ENCODE peak calls at places on chromosome 2, in six cellular contexts. O is stomach, V is transverse colon, H is A549, Q is HepG2, R is ovary. K is an unnamed sample.

GRCh38 chr2:33513480-33513879 is 37.0 kb downstream of the RASGRP3 start:
- DNase-seq in O (no peak), V (no peak), H (no peak), Q (no peak), R (no peak), K (no peak)

GRCh38 chr2:234676109-234676858 is 179.4 kb upstream of the ARL4C start:
- DNase-seq in O (no peak), V (no peak), H (no peak), Q (peak), R (no peak), K (peak)

GRCh38 chr2:60544059-60544458 is 9.4 kb downstream of the BCL11A start:
- DNase-seq in O (no peak), V (no peak), H (no peak), Q (no peak), R (no peak), K (no peak)

GRCh38 chr2:122338000-122338399 is 582.5 kb downstream of the TSN start:
- DNase-seq in O (no peak), V (no peak), H (no peak), Q (no peak), R (no peak), K (no peak)

GRCh38 chr2:158412206-158412605 is 44.3 kb downstream of the CCDC148 start:
- DNase-seq in O (no peak), V (no peak), H (no peak), Q (peak), R (no peak), K (no peak)

GRCh38 chr2:126885701-126886121 is 13.0 kb upstream of the TEX51 start:
- DNase-seq in O (no peak), V (no peak), H (no peak), Q (no peak), R (peak), K (peak)

GRCh38 chr2:74690571-74690970 is 36.5 kb downstream of the SEMA4F start:
- DNase-seq in O (no peak), V (no peak), H (peak), Q (peak), R (no peak), K (no peak)

GRCh38 chr2:242046184-242046826 is 176.8 kb downstream of the RTP5 start:
- DNase-seq in O (no peak), V (no peak), H (no peak), Q (no peak), R (no peak), K (peak)

GRCh38 chr2:159617651-159618050 is 1.3 kb upstream of the BAZ2B start:
- DNase-seq in O (no peak), V (no peak), H (peak), Q (no peak), R (no peak), K (no peak)

GRCh38 chr2:6909431-6910385 is 7.5 kb upstream of the RNF144A start:
- DNase-seq in O (no peak), V (no peak), H (no peak), Q (no peak), R (no peak), K (no peak)

GRCh38 chr2:68766378-68766845 is 31.8 kb downstream of the ARHGAP25 start:
- DNase-seq in O (peak), V (peak), H (no peak), Q (no peak), R (peak), K (no peak)

GRCh38 chr2:163682695-163683094 is 53.1 kb downstream of the FIGN start:
- DNase-seq in O (no peak), V (no peak), H (peak), Q (peak), R (no peak), K (no peak)

GRCh38 chr2:37181726-37182684 is 6.5 kb downstream of the SULT6B1 start:
- DNase-seq in O (no peak), V (no peak), H (no peak), Q (no peak), R (no peak), K (no peak)

GRCh38 chr2:40690525-40690924 is 238.6 kb upstream of the SLC8A1 start:
- DNase-seq in O (no peak), V (no peak), H (no peak), Q (no peak), R (no peak), K (no peak)

GRCh38 chr2:95392320-95392719 is 10.2 kb upstream of the FAHD2A start:
- DNase-seq in O (no peak), V (no peak), H (no peak), Q (no peak), R (no peak), K (no peak)

GRCh38 chr2:1708476-1709334 is 35.6 kb downstream of the PXDN start:
- DNase-seq in O (no peak), V (no peak), H (no peak), Q (no peak), R (no peak), K (no peak)

GRCh38 chr2:40448476-40449079 is 3.3 kb downstream of the SLC8A1 start:
- DNase-seq in O (no peak), V (no peak), H (peak), Q (peak), R (no peak), K (no peak)

GRCh38 chr2:118808429-118808809 is 39.0 kb downstream of the EN1 start:
- DNase-seq in O (no peak), V (no peak), H (no peak), Q (no peak), R (no peak), K (no peak)

GRCh38 chr2:2740238-2740775 is 409.2 kb upstream of the MYT1L start:
- DNase-seq in O (no peak), V (no peak), H (no peak), Q (no peak), R (no peak), K (no peak)

GRCh38 chr2:9282128-9282527 is 75.5 kb downstream of the ASAP2 start:
- DNase-seq in O (no peak), V (no peak), H (no peak), Q (no peak), R (no peak), K (no peak)

GRCh38 chr2:38164881-38165280 is 88.9 kb upstream of the CYP1B1 start:
- DNase-seq in O (no peak), V (no peak), H (no peak), Q (no peak), R (no peak), K (no peak)

GRCh38 chr2:121860033-121860810 is 104.8 kb downstream of the TSN start:
- DNase-seq in O (no peak), V (no peak), H (peak), Q (no peak), R (no peak), K (no peak)

GRCh38 chr2:159614534-159615186 is 1.7 kb downstream of the BAZ2B start:
- DNase-seq in O (no peak), V (no peak), H (no peak), Q (peak), R (no peak), K (no peak)

GRCh38 chr2:50291535-50291934 is 740.4 kb downstream of the NRXN1 start:
- DNase-seq in O (no peak), V (no peak), H (no peak), Q (no peak), R (no peak), K (no peak)

GRCh38 chr2:63780483-63781155 is 61.1 kb upstream of the UGP2 start:
- DNase-seq in O (no peak), V (no peak), H (no peak), Q (no peak), R (no peak), K (no peak)

GRCh38 chr2:37886745-37887144 is 38.3 kb upstream of the RMDN2 start:
- DNase-seq in O (no peak), V (no peak), H (no peak), Q (no peak), R (no peak), K (no peak)

GRCh38 chr2:113198790-113199612 is 25.2 kb downstream of the PSD4 start:
- DNase-seq in O (peak), V (peak), H (peak), Q (peak), R (peak), K (peak)

GRCh38 chr2:44952143-44952805 is 10.8 kb downstream of the SIX3 start:
- DNase-seq in O (peak), V (peak), H (peak), Q (peak), R (no peak), K (no peak)

GRCh38 chr2:240565267-240566202 is 2.7 kb upstream of the RNPEPL1 start:
- DNase-seq in O (peak), V (peak), H (peak), Q (peak), R (peak), K (peak)
- TF ChIP-seq EP300 in O (no peak), V (no peak), H (no peak), Q (peak), R (no peak), K (no peak)

DNA sequence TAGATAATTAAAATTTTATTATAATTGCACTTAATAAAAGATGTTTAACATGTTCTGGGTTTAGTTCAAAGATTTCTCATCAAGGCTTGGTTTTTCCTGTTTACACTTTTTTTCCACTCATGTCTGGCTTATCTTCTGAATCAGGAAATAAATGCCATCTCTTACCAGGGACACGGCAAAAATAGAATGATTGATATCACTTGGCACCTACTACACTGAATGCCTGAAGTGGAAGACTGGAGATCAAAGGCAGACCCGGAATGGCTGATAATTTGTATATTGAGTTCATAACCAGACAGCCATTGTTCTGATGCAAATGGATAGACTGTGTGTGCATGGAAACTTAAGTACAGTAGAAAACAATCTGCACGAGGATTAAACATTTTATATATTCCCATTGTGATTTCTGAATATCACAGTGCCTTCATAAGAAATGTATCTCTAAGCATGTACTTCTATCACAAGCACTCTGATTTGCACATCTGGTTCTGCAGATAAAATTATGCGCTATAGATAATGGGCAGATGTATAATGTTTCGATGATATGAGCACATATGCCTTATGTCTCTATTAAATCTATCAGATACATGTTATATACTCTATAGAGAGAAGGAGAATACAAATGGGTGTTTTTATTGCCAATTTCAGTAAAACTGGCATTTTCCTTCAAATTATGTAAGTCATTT is 304.8 kb downstream of the RND3 start:
- DNase-seq in O (no peak), V (no peak), H (no peak), Q (no peak), R (no peak), K (no peak)
- H3K27ac ChIP-seq in O (no peak), V (no peak), H (no peak), Q (no peak), R (no peak), K (no peak)

GRCh38 chr2:16632615-16633014 is 33.0 kb downstream of the CYRIA start:
- DNase-seq in O (no peak), V (no peak), H (no peak), Q (no peak), R (no peak), K (no peak)

GRCh38 chr2:16633632-16634430 is 31.8 kb downstream of the CYRIA start:
- DNase-seq in O (no peak), V (no peak), H (peak), Q (no peak), R (no peak), K (no peak)

GRCh38 chr2:16638941-16639340 is 26.7 kb downstream of the CYRIA start:
- DNase-seq in O (no peak), V (no peak), H (no peak), Q (no peak), R (no peak), K (no peak)

GRCh38 chr2:16639431-16639830 is 26.2 kb downstream of the CYRIA start:
- DNase-seq in O (no peak), V (no peak), H (no peak), Q (no peak), R (no peak), K (no peak)

GRCh38 chr2:16635796-16636699 is 29.6 kb downstream of the CYRIA start:
- DNase-seq in O (no peak), V (no peak), H (no peak), Q (no peak), R (no peak), K (no peak)
- TF ChIP-seq EP300 in O (no peak), V (no peak), H (no peak), Q (no peak), R (no peak), K (no peak)

GRCh38 chr2:173218331-173219056 is 136.2 kb upstream of the CDCA7 start:
- DNase-seq in O (no peak), V (no peak), H (no peak), Q (peak), R (no peak), K (no peak)

GRCh38 chr2:173221081-173221695 is 133.5 kb upstream of the CDCA7 start:
- DNase-seq in O (no peak), V (no peak), H (no peak), Q (peak), R (no peak), K (no peak)

GRCh38 chr2:173223880-173224279 is 130.8 kb upstream of the CDCA7 start:
- DNase-seq in O (no peak), V (no peak), H (no peak), Q (no peak), R (no peak), K (no peak)

GRCh38 chr2:173217106-173217840 is 137.4 kb upstream of the CDCA7 start:
- DNase-seq in O (no peak), V (no peak), H (no peak), Q (no peak), R (no peak), K (no peak)

DNA sequence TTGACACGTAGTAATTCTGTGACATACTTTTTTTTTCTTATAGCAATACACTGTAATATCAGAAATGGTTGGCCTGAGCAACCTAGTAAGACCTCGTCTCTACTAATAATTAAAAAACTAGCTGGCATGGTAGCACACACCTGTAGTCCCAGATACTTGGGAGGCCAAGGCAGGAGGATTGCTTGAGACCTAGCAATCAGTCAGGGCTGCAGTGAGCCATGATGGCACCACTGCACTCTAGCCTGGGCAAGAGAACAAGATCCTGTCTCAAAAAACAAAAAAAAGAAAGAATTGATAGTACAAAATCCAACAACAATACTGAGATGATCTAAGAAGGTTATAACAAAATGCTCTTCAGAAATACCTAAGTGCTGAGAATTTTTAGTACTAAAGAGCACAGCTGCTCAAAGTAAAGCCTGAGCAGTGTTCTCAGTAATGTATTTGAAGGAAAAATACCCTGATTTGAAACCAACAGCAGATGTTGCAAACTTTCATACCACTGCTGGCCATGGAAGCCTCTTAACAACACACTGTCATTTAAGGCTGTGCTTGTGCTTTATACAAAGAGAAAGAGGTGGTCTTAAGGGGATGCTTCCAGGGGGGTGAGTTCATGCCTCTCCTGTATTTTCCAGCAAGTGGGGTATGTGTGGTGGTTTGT is 132.6 kb upstream of the CDCA7 start:
- DNase-seq in O (no peak), V (no peak), H (no peak), Q (no peak), R (no peak), K (no peak)
- H3K27ac ChIP-seq in O (no peak), V (no peak), H (no peak), Q (no peak), R (no peak), K (no peak)

GRCh38 chr2:226548706-226549105 is 250.9 kb downstream of the IRS1 start:
- DNase-seq in O (no peak), V (no peak), H (no peak), Q (no peak), R (no peak), K (no peak)

GRCh38 chr2:226552571-226553285 is 246.9 kb downstream of the IRS1 start:
- DNase-seq in O (no peak), V (no peak), H (no peak), Q (no peak), R (no peak), K (peak)

GRCh38 chr2:226551522-226552250 is 247.9 kb downstream of the IRS1 start:
- DNase-seq in O (no peak), V (no peak), H (no peak), Q (no peak), R (no peak), K (no peak)

GRCh38 chr2:226553333-226553732 is 246.3 kb downstream of the IRS1 start:
- DNase-seq in O (no peak), V (no peak), H (no peak), Q (no peak), R (no peak), K (no peak)

DNA sequence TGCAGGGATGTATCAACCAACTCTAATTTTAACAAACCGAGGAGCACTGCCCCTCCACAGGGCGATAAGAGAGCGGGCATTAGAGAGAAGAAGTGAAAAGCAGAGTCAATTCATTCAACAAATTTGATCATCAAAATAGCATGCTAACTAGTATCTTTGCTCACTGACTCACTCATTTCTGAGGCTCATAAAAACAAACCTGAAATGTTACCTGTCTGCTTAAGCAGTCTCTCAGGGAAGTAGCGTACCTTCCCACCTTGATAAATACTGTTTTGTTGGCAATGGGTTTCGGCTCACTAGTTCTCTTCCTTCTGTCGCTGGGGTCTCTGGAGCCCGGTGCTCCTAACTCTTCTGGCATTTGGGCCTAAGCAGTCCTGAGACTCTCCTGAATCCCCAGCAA is 248.8 kb downstream of the IRS1 start:
- DNase-seq in O (no peak), V (no peak), H (no peak), Q (no peak), R (no peak), K (no peak)
- TF ChIP-seq EP300 in O (no peak), V (no peak), H (no peak), Q (no peak), R (no peak), K (no peak)

GRCh38 chr2:108933691-108934117 is 55.3 kb downstream of the EDAR start:
- DNase-seq in O (no peak), V (peak), H (no peak), Q (no peak), R (no peak), K (no peak)

GRCh38 chr2:108936076-108936867 is 52.7 kb downstream of the EDAR start:
- DNase-seq in O (no peak), V (no peak), H (no peak), Q (no peak), R (no peak), K (no peak)

GRCh38 chr2:108935231-108935863 is 53.7 kb downstream of the EDAR start:
- DNase-seq in O (no peak), V (no peak), H (no peak), Q (no peak), R (no peak), K (no peak)

GRCh38 chr2:108934151-108934550 is 54.9 kb downstream of the EDAR start:
- DNase-seq in O (no peak), V (no peak), H (no peak), Q (no peak), R (no peak), K (no peak)

DNA sequence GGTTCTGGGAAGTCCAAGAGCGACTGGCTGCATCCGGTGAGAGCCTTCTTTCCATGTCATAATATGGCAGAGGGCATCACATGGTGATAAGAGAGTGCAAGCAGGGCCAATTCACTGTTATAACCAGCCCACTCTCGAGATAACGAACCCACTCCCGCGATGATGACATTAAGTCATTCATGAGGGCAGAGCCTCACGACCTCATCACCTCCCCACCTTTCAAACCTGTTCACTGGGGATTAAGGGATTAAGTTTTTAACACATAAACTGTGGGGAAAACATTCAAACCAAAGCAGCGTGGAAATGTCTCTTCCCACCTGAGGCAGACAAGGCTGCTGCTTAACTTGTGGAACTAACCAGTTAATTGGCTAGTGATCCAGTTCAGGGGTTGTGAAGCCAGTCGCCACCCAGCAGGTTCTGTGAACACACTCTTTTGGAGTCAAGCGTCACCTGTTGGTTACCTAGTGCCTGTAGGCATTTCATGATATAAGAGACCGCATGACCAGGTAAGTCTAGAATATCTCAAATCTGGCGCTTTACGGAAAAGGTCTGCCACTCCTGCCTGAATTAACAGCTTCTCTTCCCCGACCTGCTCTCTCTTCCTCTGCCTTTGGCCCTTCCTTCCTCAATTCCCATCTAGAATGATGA is 54.3 kb downstream of the EDAR start:
- DNase-seq in O (no peak), V (no peak), H (no peak), Q (no peak), R (no peak), K (no peak)
- H3K27ac ChIP-seq in O (no peak), V (no peak), H (no peak), Q (no peak), R (no peak), K (peak)

DNA sequence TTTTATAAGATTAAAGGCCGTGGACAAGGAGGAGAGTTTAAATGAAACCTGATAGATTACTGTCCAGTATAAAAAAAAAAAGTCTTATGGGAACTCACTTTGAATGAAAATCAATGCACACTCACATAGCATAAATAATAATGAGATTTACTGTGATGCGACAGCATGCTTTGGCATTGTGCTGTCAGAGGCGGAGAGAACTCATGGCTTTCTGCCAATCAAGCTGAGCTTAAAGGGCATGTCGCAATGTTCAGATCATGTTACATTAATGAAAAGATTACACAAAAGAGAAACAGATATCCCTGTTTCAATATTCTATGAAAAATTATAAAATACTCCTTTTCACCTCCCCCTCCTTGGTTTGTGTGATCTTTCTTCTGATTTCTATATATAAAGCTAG is 310.8 kb downstream of the ERBB4 start:
- DNase-seq in O (peak), V (no peak), H (peak), Q (peak), R (no peak), K (no peak)
- TF ChIP-seq EP300 in O (no peak), V (no peak), H (no peak), Q (no peak), R (no peak), K (no peak)